ENCODE peak calls at places on chromosomes 2 and 18, in seven cellular contexts. One of them, this sample, is unnamed.

GRCh38 chr2:74333175-74333574 is 10.0 kb downstream of the SLC4A5 start:
- DNase-seq in MM.1S: peak; percentile 11
- DNase-seq in HepG2: peak; percentile 63
- DNase-seq in IMR-90: peak; percentile 31
- DNase-seq in GM23248: peak; percentile 67
- DNase-seq in astrocyte: no peak
- DNase-seq in PC-3: peak; percentile 46
- DNase-seq in this sample: peak; percentile 82

GRCh38 chr2:25453199-25453903 is 111.6 kb upstream of the DNMT3A start:
- DNase-seq in MM.1S: peak; percentile 24
- DNase-seq in HepG2: no peak
- DNase-seq in IMR-90: peak; percentile 10
- DNase-seq in GM23248: peak; percentile 48
- DNase-seq in astrocyte: peak; percentile 23
- DNase-seq in PC-3: no peak
- DNase-seq in this sample: no peak

GRCh38 chr18:45626330-45627203 is 11.3 kb downstream of the SLC14A2 start:
- DNase-seq in MM.1S: no peak
- DNase-seq in HepG2: no peak
- DNase-seq in IMR-90: peak; percentile 43
- DNase-seq in GM23248: peak; percentile 69
- DNase-seq in astrocyte: peak; percentile 61
- DNase-seq in PC-3: peak; percentile 62
- DNase-seq in this sample: no peak

GRCh38 chr2:191910518-191910917 is 63.6 kb upstream of the CAVIN2 start:
- DNase-seq in MM.1S: no peak
- DNase-seq in HepG2: no peak
- DNase-seq in IMR-90: peak; percentile 92
- DNase-seq in GM23248: peak; percentile 75
- DNase-seq in astrocyte: peak; percentile 89
- DNase-seq in PC-3: peak; percentile 64
- DNase-seq in this sample: no peak

GRCh38 chr2:205989291-205990071 is 96.5 kb downstream of the INO80D start:
- DNase-seq in MM.1S: no peak
- DNase-seq in HepG2: peak; percentile 48
- DNase-seq in IMR-90: no peak
- DNase-seq in GM23248: peak; percentile 15
- DNase-seq in astrocyte: no peak
- DNase-seq in PC-3: no peak
- DNase-seq in this sample: no peak

GRCh38 chr2:12587228-12587627 is 129.5 kb upstream of the TRIB2 start:
- DNase-seq in MM.1S: no peak
- DNase-seq in HepG2: no peak
- DNase-seq in IMR-90: no peak
- DNase-seq in GM23248: no peak
- DNase-seq in astrocyte: no peak
- DNase-seq in PC-3: no peak
- DNase-seq in this sample: no peak

GRCh38 chr18:63073481-63073880 is 246.1 kb downstream of the BCL2 start:
- DNase-seq in MM.1S: peak; percentile 57
- DNase-seq in HepG2: peak; percentile 7
- DNase-seq in IMR-90: no peak
- DNase-seq in GM23248: no peak
- DNase-seq in astrocyte: no peak
- DNase-seq in PC-3: peak; percentile 54
- DNase-seq in this sample: peak; percentile 45

GRCh38 chr2:108215794-108216211 is 24.0 kb upstream of the SULT1C3 start:
- DNase-seq in MM.1S: no peak
- DNase-seq in HepG2: peak; percentile 55
- DNase-seq in IMR-90: peak; percentile 51
- DNase-seq in GM23248: peak; percentile 68
- DNase-seq in astrocyte: peak; percentile 19
- DNase-seq in PC-3: peak; percentile 79
- DNase-seq in this sample: peak; percentile 41

GRCh38 chr2:235394278-235394828 is 99.5 kb upstream of the AGAP1 start:
- DNase-seq in MM.1S: no peak
- DNase-seq in HepG2: peak; percentile 49
- DNase-seq in IMR-90: peak; percentile 69
- DNase-seq in GM23248: peak; percentile 81
- DNase-seq in astrocyte: peak; percentile 89
- DNase-seq in PC-3: peak; percentile 94
- DNase-seq in this sample: no peak

GRCh38 chr2:73268831-73269685 is 15.2 kb downstream of the FBXO41 start:
- DNase-seq in MM.1S: peak; percentile 69
- DNase-seq in HepG2: no peak
- DNase-seq in IMR-90: peak; percentile 11
- DNase-seq in GM23248: peak; percentile 50
- DNase-seq in astrocyte: no peak
- DNase-seq in PC-3: peak; percentile 60
- DNase-seq in this sample: peak; percentile 83

GRCh38 chr2:98835831-98836385 is 100.1 kb downstream of the CRACDL start:
- DNase-seq in MM.1S: no peak
- DNase-seq in HepG2: no peak
- DNase-seq in IMR-90: no peak
- DNase-seq in GM23248: no peak
- DNase-seq in astrocyte: no peak
- DNase-seq in PC-3: peak; percentile 39
- DNase-seq in this sample: no peak

GRCh38 chr18:48958951-48959350 is 8.2 kb upstream of the SMAD7 start:
- DNase-seq in MM.1S: no peak
- DNase-seq in HepG2: no peak
- DNase-seq in IMR-90: no peak
- DNase-seq in GM23248: no peak
- DNase-seq in astrocyte: no peak
- DNase-seq in PC-3: no peak
- DNase-seq in this sample: no peak

GRCh38 chr2:10900216-10901109 is 11.3 kb upstream of the KCNF1 start:
- DNase-seq in MM.1S: no peak
- DNase-seq in HepG2: peak; percentile 72
- DNase-seq in IMR-90: peak; percentile 10
- DNase-seq in GM23248: peak; percentile 30
- DNase-seq in astrocyte: no peak
- DNase-seq in PC-3: peak; percentile 74
- DNase-seq in this sample: peak; percentile 74

GRCh38 chr2:10036095-10036879 is 7.1 kb upstream of the KLF11 start:
- DNase-seq in MM.1S: peak; percentile 26
- DNase-seq in HepG2: no peak
- DNase-seq in IMR-90: peak; percentile 63
- DNase-seq in GM23248: peak; percentile 92
- DNase-seq in astrocyte: peak; percentile 45
- DNase-seq in PC-3: peak; percentile 79
- DNase-seq in this sample: peak; percentile 51

GRCh38 chr2:15939854-15940660 is at the start of gene MYCN:
- DNase-seq in MM.1S: peak; percentile 91
- DNase-seq in HepG2: peak; percentile 41
- DNase-seq in IMR-90: no peak
- DNase-seq in GM23248: no peak
- DNase-seq in astrocyte: peak; percentile 6
- DNase-seq in PC-3: no peak
- DNase-seq in this sample: no peak

GRCh38 chr2:235391964-235392615 is 101.8 kb upstream of the AGAP1 start:
- DNase-seq in MM.1S: no peak
- DNase-seq in HepG2: no peak
- DNase-seq in IMR-90: no peak
- DNase-seq in GM23248: no peak
- DNase-seq in astrocyte: no peak
- DNase-seq in PC-3: no peak
- DNase-seq in this sample: no peak

GRCh38 chr2:141526760-141527159 is 604.1 kb downstream of the LRP1B start:
- DNase-seq in MM.1S: no peak
- DNase-seq in HepG2: no peak
- DNase-seq in IMR-90: no peak
- DNase-seq in GM23248: no peak
- DNase-seq in astrocyte: no peak
- DNase-seq in PC-3: no peak
- DNase-seq in this sample: no peak

GRCh38 chr18:44079602-44080001 is 601.1 kb upstream of the SETBP1 start:
- DNase-seq in MM.1S: no peak
- DNase-seq in HepG2: peak; percentile 4
- DNase-seq in IMR-90: peak; percentile 70
- DNase-seq in GM23248: peak; percentile 69
- DNase-seq in astrocyte: peak; percentile 95
- DNase-seq in PC-3: peak; percentile 57
- DNase-seq in this sample: no peak

GRCh38 chr2:236271851-236272250 is 7.6 kb upstream of the ASB18 start:
- DNase-seq in MM.1S: no peak
- DNase-seq in HepG2: no peak
- DNase-seq in IMR-90: no peak
- DNase-seq in GM23248: no peak
- DNase-seq in astrocyte: no peak
- DNase-seq in PC-3: no peak
- DNase-seq in this sample: peak; percentile 11

GRCh38 chr2:238138331-238139102 is at the start of gene KLHL30:
- DNase-seq in MM.1S: no peak
- DNase-seq in HepG2: no peak
- DNase-seq in IMR-90: no peak
- DNase-seq in GM23248: no peak
- DNase-seq in astrocyte: no peak
- DNase-seq in PC-3: no peak
- DNase-seq in this sample: no peak

GRCh38 chr2:393711-394696 is 106.1 kb upstream of the ALKAL2 start:
- DNase-seq in MM.1S: peak; percentile 11
- DNase-seq in HepG2: no peak
- DNase-seq in IMR-90: no peak
- DNase-seq in GM23248: peak; percentile 40
- DNase-seq in astrocyte: peak; percentile 66
- DNase-seq in PC-3: peak; percentile 88
- DNase-seq in this sample: peak; percentile 49

GRCh38 chr2:95073856-95074662 is 47.5 kb downstream of the MRPS5 start:
- DNase-seq in MM.1S: no peak
- DNase-seq in HepG2: no peak
- DNase-seq in IMR-90: no peak
- DNase-seq in GM23248: no peak
- DNase-seq in astrocyte: no peak
- DNase-seq in PC-3: no peak
- DNase-seq in this sample: no peak

GRCh38 chr18:42959528-42959927 is 156.0 kb downstream of the RIT2 start:
- DNase-seq in MM.1S: no peak
- DNase-seq in HepG2: no peak
- DNase-seq in IMR-90: no peak
- DNase-seq in GM23248: no peak
- DNase-seq in astrocyte: no peak
- DNase-seq in PC-3: no peak
- DNase-seq in this sample: no peak

GRCh38 chr2:36554531-36554930 is 43.4 kb downstream of the FEZ2 start:
- DNase-seq in MM.1S: no peak
- DNase-seq in HepG2: no peak
- DNase-seq in IMR-90: no peak
- DNase-seq in GM23248: no peak
- DNase-seq in astrocyte: no peak
- DNase-seq in PC-3: no peak
- DNase-seq in this sample: no peak

GRCh38 chr2:101330253-101330921 is 21.9 kb upstream of the RNF149 start:
- DNase-seq in MM.1S: no peak
- DNase-seq in HepG2: peak; percentile 92
- DNase-seq in IMR-90: no peak
- DNase-seq in GM23248: no peak
- DNase-seq in astrocyte: peak; percentile 29
- DNase-seq in PC-3: no peak
- DNase-seq in this sample: no peak

GRCh38 chr2:96146881-96147592 is 1.8 kb upstream of the DUSP2 start:
- DNase-seq in MM.1S: no peak
- DNase-seq in HepG2: no peak
- DNase-seq in IMR-90: no peak
- DNase-seq in GM23248: peak; percentile 45
- DNase-seq in astrocyte: peak; percentile 70
- DNase-seq in PC-3: no peak
- DNase-seq in this sample: no peak
- H3K4me3 ChIP-seq in MM.1S: peak overlapping the region; percentile 73
- H3K4me3 ChIP-seq in HepG2: no peak overlapping the region
- H3K4me3 ChIP-seq in IMR-90: no peak overlapping the region
- H3K4me3 ChIP-seq in GM23248: no peak overlapping the region
- H3K4me3 ChIP-seq in astrocyte: no peak overlapping the region
- H3K4me3 ChIP-seq in PC-3: no peak overlapping the region
- H3K4me3 ChIP-seq in this sample: peak overlapping the region; percentile 96

GRCh38 chr18:23114911-23115310 is 20.4 kb upstream of the CABLES1 start:
- DNase-seq in MM.1S: no peak
- DNase-seq in HepG2: no peak
- DNase-seq in IMR-90: peak; percentile 70
- DNase-seq in GM23248: peak; percentile 16
- DNase-seq in astrocyte: no peak
- DNase-seq in PC-3: no peak
- DNase-seq in this sample: no peak
- H3K9ac ChIP-seq in MM.1S: no peak overlapping the region
- H3K9ac ChIP-seq in HepG2: no peak overlapping the region
- H3K9ac ChIP-seq in IMR-90: peak overlapping the region; percentile 26
- H3K9ac ChIP-seq in GM23248: peak overlapping the region; percentile 50
- H3K9ac ChIP-seq in astrocyte: peak overlapping the region; percentile 25
- H3K9ac ChIP-seq in PC-3: peak overlapping the region; percentile 77
- H3K9ac ChIP-seq in this sample: no peak overlapping the region

GRCh38 chr2:69022548-69022947 is 9.6 kb downstream of the ANTXR1 start:
- DNase-seq in MM.1S: no peak
- DNase-seq in HepG2: no peak
- DNase-seq in IMR-90: no peak
- DNase-seq in GM23248: peak; percentile 61
- DNase-seq in astrocyte: no peak
- DNase-seq in PC-3: peak; percentile 85
- DNase-seq in this sample: no peak
- H3K4me2 ChIP-seq in MM.1S: no peak overlapping the region
- H3K4me2 ChIP-seq in HepG2: no peak overlapping the region
- H3K4me2 ChIP-seq in IMR-90: no peak overlapping the region
- H3K4me2 ChIP-seq in GM23248: no peak overlapping the region
- H3K4me2 ChIP-seq in astrocyte: no peak overlapping the region
- H3K4me2 ChIP-seq in PC-3: no peak overlapping the region
- H3K4me2 ChIP-seq in this sample: no peak overlapping the region

GRCh38 chr2:156803243-156803642 is 367.1 kb downstream of the GPD2 start:
- DNase-seq in MM.1S: no peak
- DNase-seq in HepG2: no peak
- DNase-seq in IMR-90: no peak
- DNase-seq in GM23248: no peak
- DNase-seq in astrocyte: no peak
- DNase-seq in PC-3: no peak
- DNase-seq in this sample: no peak
- H3K4me3 ChIP-seq in MM.1S: no peak overlapping the region
- H3K4me3 ChIP-seq in HepG2: no peak overlapping the region
- H3K4me3 ChIP-seq in IMR-90: no peak overlapping the region
- H3K4me3 ChIP-seq in GM23248: no peak overlapping the region
- H3K4me3 ChIP-seq in astrocyte: no peak overlapping the region
- H3K4me3 ChIP-seq in PC-3: no peak overlapping the region
- H3K4me3 ChIP-seq in this sample: no peak overlapping the region

GRCh38 chr2:102704531-102704930 is 57.3 kb upstream of the TMEM182 start:
- DNase-seq in MM.1S: no peak
- DNase-seq in HepG2: no peak
- DNase-seq in IMR-90: no peak
- DNase-seq in GM23248: no peak
- DNase-seq in astrocyte: no peak
- DNase-seq in PC-3: no peak
- DNase-seq in this sample: no peak
- H3K9ac ChIP-seq in MM.1S: no peak overlapping the region
- H3K9ac ChIP-seq in HepG2: no peak overlapping the region
- H3K9ac ChIP-seq in IMR-90: no peak overlapping the region
- H3K9ac ChIP-seq in GM23248: no peak overlapping the region
- H3K9ac ChIP-seq in astrocyte: no peak overlapping the region
- H3K9ac ChIP-seq in PC-3: no peak overlapping the region
- H3K9ac ChIP-seq in this sample: no peak overlapping the region

GRCh38 chr2:32756074-32756727 is 128.4 kb downstream of the TTC27 start:
- DNase-seq in MM.1S: peak; percentile 40
- DNase-seq in HepG2: no peak
- DNase-seq in IMR-90: no peak
- DNase-seq in GM23248: no peak
- DNase-seq in astrocyte: no peak
- DNase-seq in PC-3: no peak
- DNase-seq in this sample: no peak
- H3K4me2 ChIP-seq in MM.1S: peak overlapping the region; percentile 72
- H3K4me2 ChIP-seq in HepG2: no peak overlapping the region
- H3K4me2 ChIP-seq in IMR-90: peak overlapping the region; percentile 2
- H3K4me2 ChIP-seq in GM23248: no peak overlapping the region
- H3K4me2 ChIP-seq in astrocyte: no peak overlapping the region
- H3K4me2 ChIP-seq in PC-3: no peak overlapping the region
- H3K4me2 ChIP-seq in this sample: peak overlapping the region; percentile 27